ENCODE peak calls at places on chromosome 6, in five cellular contexts. One of them, this sample, is unnamed.

GRCh38 chr6:156984178-156984738 is 207.1 kb downstream of the ARID1B start:
- DNase-seq in naive thymus-derived CD8-positive, alpha-beta T cell: no peak
- DNase-seq in HAP-1: no peak
- DNase-seq in CD8-positive, alpha-beta memory T cell: no peak
- DNase-seq in H1: no peak
- DNase-seq in this sample: no peak

GRCh38 chr6:148085651-148086321 is 256.9 kb upstream of the SASH1 start:
- DNase-seq in CD8-positive, alpha-beta memory T cell: no peak
- DNase-seq in H1: no peak
- DNase-seq in naive thymus-derived CD8-positive, alpha-beta T cell: no peak
- DNase-seq in HAP-1: no peak
- DNase-seq in this sample: no peak

GRCh38 chr6:43856005-43856765 is 86.2 kb downstream of the VEGFA start:
- DNase-seq in naive thymus-derived CD8-positive, alpha-beta T cell: no peak
- DNase-seq in CD8-positive, alpha-beta memory T cell: no peak
- DNase-seq in HAP-1: no peak
- DNase-seq in H1: no peak
- DNase-seq in this sample: no peak

GRCh38 chr6:27863962-27864905 is 48.0 kb downstream of the OR2B2 start:
- DNase-seq in CD8-positive, alpha-beta memory T cell: peak
- DNase-seq in HAP-1: no peak
- DNase-seq in naive thymus-derived CD8-positive, alpha-beta T cell: no peak
- DNase-seq in H1: peak
- DNase-seq in this sample: peak

GRCh38 chr6:113362542-113363430 is 494.4 kb upstream of the MARCKS start:
- DNase-seq in H1: no peak
- DNase-seq in HAP-1: no peak
- DNase-seq in naive thymus-derived CD8-positive, alpha-beta T cell: no peak
- DNase-seq in CD8-positive, alpha-beta memory T cell: no peak
- DNase-seq in this sample: no peak

GRCh38 chr6:44265003-44265842 is at the start of gene NFKBIE:
- DNase-seq in CD8-positive, alpha-beta memory T cell: peak
- DNase-seq in HAP-1: peak
- DNase-seq in H1: peak
- DNase-seq in naive thymus-derived CD8-positive, alpha-beta T cell: peak
- DNase-seq in this sample: peak

GRCh38 chr6:119128252-119128912 is 49.9 kb upstream of the FAM184A start:
- DNase-seq in naive thymus-derived CD8-positive, alpha-beta T cell: no peak
- DNase-seq in HAP-1: no peak
- DNase-seq in CD8-positive, alpha-beta memory T cell: no peak
- DNase-seq in H1: no peak
- DNase-seq in this sample: no peak

GRCh38 chr6:64520050-64520449 is 884.4 kb downstream of the PHF3 start:
- DNase-seq in naive thymus-derived CD8-positive, alpha-beta T cell: no peak
- DNase-seq in HAP-1: no peak
- DNase-seq in CD8-positive, alpha-beta memory T cell: no peak
- DNase-seq in H1: no peak
- DNase-seq in this sample: no peak

GRCh38 chr6:129686941-129687627 is 22.9 kb downstream of the ARHGAP18 start:
- DNase-seq in naive thymus-derived CD8-positive, alpha-beta T cell: no peak
- DNase-seq in H1: no peak
- DNase-seq in HAP-1: no peak
- DNase-seq in CD8-positive, alpha-beta memory T cell: peak
- DNase-seq in this sample: peak

GRCh38 chr6:113690255-113690956 is 166.7 kb upstream of the MARCKS start:
- DNase-seq in HAP-1: no peak
- DNase-seq in CD8-positive, alpha-beta memory T cell: no peak
- DNase-seq in H1: no peak
- DNase-seq in naive thymus-derived CD8-positive, alpha-beta T cell: no peak
- DNase-seq in this sample: no peak

GRCh38 chr6:129597023-129597713 is 112.8 kb downstream of the ARHGAP18 start:
- DNase-seq in HAP-1: no peak
- DNase-seq in CD8-positive, alpha-beta memory T cell: no peak
- DNase-seq in H1: no peak
- DNase-seq in naive thymus-derived CD8-positive, alpha-beta T cell: no peak
- DNase-seq in this sample: no peak

GRCh38 chr6:158219229-158219628 is 51.1 kb downstream of the GTF2H5 start:
- DNase-seq in H1: no peak
- DNase-seq in naive thymus-derived CD8-positive, alpha-beta T cell: no peak
- DNase-seq in CD8-positive, alpha-beta memory T cell: no peak
- DNase-seq in HAP-1: no peak
- DNase-seq in this sample: no peak

GRCh38 chr6:155248021-155249001 is 15.5 kb upstream of the CLDN20 start:
- DNase-seq in naive thymus-derived CD8-positive, alpha-beta T cell: no peak
- DNase-seq in H1: peak
- DNase-seq in HAP-1: no peak
- DNase-seq in CD8-positive, alpha-beta memory T cell: no peak
- DNase-seq in this sample: peak

GRCh38 chr6:145138469-145139185 is 596.7 kb downstream of the EPM2A start:
- DNase-seq in naive thymus-derived CD8-positive, alpha-beta T cell: no peak
- DNase-seq in CD8-positive, alpha-beta memory T cell: no peak
- DNase-seq in HAP-1: no peak
- DNase-seq in H1: no peak
- DNase-seq in this sample: no peak

GRCh38 chr6:2534406-2535139 is 216.1 kb downstream of the MYLK4 start:
- DNase-seq in H1: no peak
- DNase-seq in CD8-positive, alpha-beta memory T cell: no peak
- DNase-seq in naive thymus-derived CD8-positive, alpha-beta T cell: no peak
- DNase-seq in HAP-1: no peak
- DNase-seq in this sample: no peak

GRCh38 chr6:89299451-89299850 is 15.6 kb downstream of the GABRR2 start:
- DNase-seq in H1: no peak
- DNase-seq in naive thymus-derived CD8-positive, alpha-beta T cell: no peak
- DNase-seq in CD8-positive, alpha-beta memory T cell: no peak
- DNase-seq in HAP-1: no peak
- DNase-seq in this sample: no peak

GRCh38 chr6:108635505-108636226 is 74.9 kb downstream of the FOXO3 start:
- DNase-seq in H1: no peak
- DNase-seq in CD8-positive, alpha-beta memory T cell: peak
- DNase-seq in naive thymus-derived CD8-positive, alpha-beta T cell: no peak
- DNase-seq in HAP-1: no peak
- DNase-seq in this sample: peak

GRCh38 chr6:40391851-40392595 is 195.1 kb downstream of the LRFN2 start:
- DNase-seq in HAP-1: no peak
- DNase-seq in naive thymus-derived CD8-positive, alpha-beta T cell: no peak
- DNase-seq in H1: peak
- DNase-seq in CD8-positive, alpha-beta memory T cell: no peak
- DNase-seq in this sample: no peak

GRCh38 chr6:77633993-77634392 is 18.8 kb upstream of the MEI4 start:
- DNase-seq in CD8-positive, alpha-beta memory T cell: no peak
- DNase-seq in naive thymus-derived CD8-positive, alpha-beta T cell: no peak
- DNase-seq in H1: no peak
- DNase-seq in HAP-1: no peak
- DNase-seq in this sample: no peak

GRCh38 chr6:168641455-168641854 is 200.5 kb downstream of the SMOC2 start:
- DNase-seq in H1: no peak
- DNase-seq in naive thymus-derived CD8-positive, alpha-beta T cell: no peak
- DNase-seq in HAP-1: peak
- DNase-seq in CD8-positive, alpha-beta memory T cell: no peak
- DNase-seq in this sample: no peak

GRCh38 chr6:157760137-157760536 is 62.9 kb upstream of the SNX9 start:
- DNase-seq in CD8-positive, alpha-beta memory T cell: no peak
- DNase-seq in naive thymus-derived CD8-positive, alpha-beta T cell: no peak
- DNase-seq in HAP-1: no peak
- DNase-seq in H1: no peak
- DNase-seq in this sample: no peak

GRCh38 chr6:29368765-29369164 is at the start of gene OR5V1:
- DNase-seq in CD8-positive, alpha-beta memory T cell: no peak
- DNase-seq in HAP-1: no peak
- DNase-seq in H1: no peak
- DNase-seq in naive thymus-derived CD8-positive, alpha-beta T cell: no peak
- DNase-seq in this sample: no peak

GRCh38 chr6:42142118-42142835 is at the start of gene C6orf132:
- DNase-seq in naive thymus-derived CD8-positive, alpha-beta T cell: no peak
- DNase-seq in CD8-positive, alpha-beta memory T cell: no peak
- DNase-seq in H1: peak
- DNase-seq in HAP-1: no peak
- DNase-seq in this sample: peak

GRCh38 chr6:36235309-36235708 is 34.6 kb upstream of the PNPLA1 start:
- DNase-seq in H1: no peak
- DNase-seq in CD8-positive, alpha-beta memory T cell: no peak
- DNase-seq in naive thymus-derived CD8-positive, alpha-beta T cell: no peak
- DNase-seq in HAP-1: no peak
- DNase-seq in this sample: no peak

GRCh38 chr6:73586416-73586974 is 65.7 kb upstream of the EEF1A1 start:
- DNase-seq in H1: no peak
- DNase-seq in HAP-1: peak
- DNase-seq in naive thymus-derived CD8-positive, alpha-beta T cell: no peak
- DNase-seq in CD8-positive, alpha-beta memory T cell: no peak
- DNase-seq in this sample: no peak

GRCh38 chr6:82176616-82177015 is 70.9 kb downstream of the IBTK start:
- DNase-seq in HAP-1: no peak
- DNase-seq in H1: no peak
- DNase-seq in naive thymus-derived CD8-positive, alpha-beta T cell: no peak
- DNase-seq in CD8-positive, alpha-beta memory T cell: no peak
- DNase-seq in this sample: no peak

GRCh38 chr6:163057260-163057659 is 329.5 kb downstream of the PACRG start:
- DNase-seq in CD8-positive, alpha-beta memory T cell: no peak
- DNase-seq in naive thymus-derived CD8-positive, alpha-beta T cell: no peak
- DNase-seq in H1: no peak
- DNase-seq in HAP-1: no peak
- DNase-seq in this sample: no peak

GRCh38 chr6:145784683-145785082 is 29.9 kb downstream of the FBXO30 start:
- DNase-seq in CD8-positive, alpha-beta memory T cell: no peak
- DNase-seq in HAP-1: no peak
- DNase-seq in H1: no peak
- DNase-seq in naive thymus-derived CD8-positive, alpha-beta T cell: no peak
- DNase-seq in this sample: no peak

GRCh38 chr6:135782517-135782916 is 69.0 kb upstream of the PDE7B start:
- DNase-seq in naive thymus-derived CD8-positive, alpha-beta T cell: no peak
- DNase-seq in CD8-positive, alpha-beta memory T cell: no peak
- DNase-seq in HAP-1: no peak
- DNase-seq in H1: no peak
- DNase-seq in this sample: no peak

GRCh38 chr6:47567586-47567985 is 90.0 kb downstream of the CD2AP start:
- DNase-seq in HAP-1: no peak
- DNase-seq in CD8-positive, alpha-beta memory T cell: no peak
- DNase-seq in H1: no peak
- DNase-seq in naive thymus-derived CD8-positive, alpha-beta T cell: no peak
- DNase-seq in this sample: no peak

GRCh38 chr6:8195040-8195713 is 92.8 kb upstream of the EEF1E1 start:
- DNase-seq in naive thymus-derived CD8-positive, alpha-beta T cell: no peak
- DNase-seq in HAP-1: no peak
- DNase-seq in H1: no peak
- DNase-seq in CD8-positive, alpha-beta memory T cell: no peak
- DNase-seq in this sample: no peak

This sample was measured in CD4-positive, alpha-beta memory T cell.